ENCODE peak calls at places on chromosome 5, in five cellular contexts. One of them, this sample, is unnamed.

GRCh38 chr5:9156282-9156681 is 389.6 kb downstream of the SEMA5A start:
- DNase-seq in upper lobe of right lung: no peak
- DNase-seq in GM13976: peak; percentile 21
- DNase-seq in kidney epithelial cell: no peak
- DNase-seq in neural crest cell: no peak
- DNase-seq in this sample: no peak

GRCh38 chr5:157451806-157452205 is 8.2 kb upstream of the NIPAL4 start:
- DNase-seq in upper lobe of right lung: no peak
- DNase-seq in GM13976: no peak
- DNase-seq in kidney epithelial cell: no peak
- DNase-seq in neural crest cell: no peak
- DNase-seq in this sample: no peak

GRCh38 chr5:74409737-74410136 is 230.8 kb downstream of the ENC1 start:
- DNase-seq in upper lobe of right lung: no peak
- DNase-seq in GM13976: no peak
- DNase-seq in kidney epithelial cell: no peak
- DNase-seq in neural crest cell: no peak
- DNase-seq in this sample: no peak

GRCh38 chr5:93092349-93093105 is 488.5 kb downstream of the NR2F1-AS1 start:
- DNase-seq in upper lobe of right lung: no peak
- DNase-seq in GM13976: no peak
- DNase-seq in kidney epithelial cell: no peak
- DNase-seq in neural crest cell: no peak
- DNase-seq in this sample: no peak

GRCh38 chr5:5751987-5752386 is 329.5 kb downstream of the ICE1 start:
- DNase-seq in upper lobe of right lung: no peak
- DNase-seq in GM13976: no peak
- DNase-seq in kidney epithelial cell: no peak
- DNase-seq in neural crest cell: no peak
- DNase-seq in this sample: no peak

GRCh38 chr5:17132444-17133083 is 84.9 kb upstream of the BASP1 start:
- DNase-seq in upper lobe of right lung: no peak
- DNase-seq in GM13976: peak; percentile 41
- DNase-seq in kidney epithelial cell: no peak
- DNase-seq in neural crest cell: no peak
- DNase-seq in this sample: no peak

GRCh38 chr5:132008163-132008473 is 3.3 kb downstream of the ACSL6 start:
- DNase-seq in upper lobe of right lung: no peak
- DNase-seq in GM13976: no peak
- DNase-seq in kidney epithelial cell: no peak
- DNase-seq in neural crest cell: no peak
- DNase-seq in this sample: no peak

GRCh38 chr5:54186912-54187445 is 123.4 kb downstream of the ARL15 start:
- DNase-seq in upper lobe of right lung: no peak
- DNase-seq in GM13976: no peak
- DNase-seq in kidney epithelial cell: no peak
- DNase-seq in neural crest cell: no peak
- DNase-seq in this sample: no peak

GRCh38 chr5:55982957-55983381 is 11.8 kb downstream of the IL6ST start:
- DNase-seq in upper lobe of right lung: no peak
- DNase-seq in GM13976: no peak
- DNase-seq in kidney epithelial cell: no peak
- DNase-seq in neural crest cell: no peak
- DNase-seq in this sample: no peak

GRCh38 chr5:13143630-13144029 is 800.9 kb downstream of the DNAH5 start:
- DNase-seq in upper lobe of right lung: no peak
- DNase-seq in GM13976: no peak
- DNase-seq in kidney epithelial cell: no peak
- DNase-seq in neural crest cell: no peak
- DNase-seq in this sample: no peak

GRCh38 chr5:32933692-32934091 is 222.6 kb downstream of the NPR3 start:
- DNase-seq in upper lobe of right lung: no peak
- DNase-seq in GM13976: no peak
- DNase-seq in kidney epithelial cell: no peak
- DNase-seq in neural crest cell: no peak
- DNase-seq in this sample: no peak

GRCh38 chr5:96256795-96257470 is 176.1 kb downstream of the PCSK1 start:
- DNase-seq in upper lobe of right lung: no peak
- DNase-seq in GM13976: no peak
- DNase-seq in kidney epithelial cell: no peak
- DNase-seq in neural crest cell: no peak
- DNase-seq in this sample: no peak

GRCh38 chr5:23405316-23406068 is 101.9 kb upstream of the PRDM9 start:
- DNase-seq in upper lobe of right lung: no peak
- DNase-seq in GM13976: no peak
- DNase-seq in kidney epithelial cell: no peak
- DNase-seq in neural crest cell: no peak
- DNase-seq in this sample: no peak
- TF ChIP-seq CTCF in upper lobe of right lung: no peak
- TF ChIP-seq CTCF in GM13976: no peak
- TF ChIP-seq CTCF in kidney epithelial cell: no peak
- TF ChIP-seq CTCF in neural crest cell: no peak
- TF ChIP-seq CTCF in this sample: no peak

DNA sequence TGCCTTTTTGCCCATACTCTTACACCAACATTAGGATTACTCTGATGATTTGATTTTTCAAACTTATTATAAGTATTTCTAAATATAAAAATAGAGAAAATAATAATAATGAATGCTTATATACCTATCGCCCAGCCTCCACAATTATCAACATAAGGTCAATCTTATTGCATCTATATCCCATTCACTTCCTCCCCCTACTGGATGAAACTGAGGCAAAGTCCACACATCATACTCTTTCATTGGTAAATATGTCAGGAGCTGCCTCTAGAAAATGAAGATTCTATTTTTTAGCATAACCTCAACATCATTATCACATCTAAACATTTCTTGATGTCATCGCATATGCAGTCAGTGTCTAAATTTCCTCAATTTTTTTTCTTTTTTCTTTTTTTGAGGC is 44.3 kb downstream of the SH3RF2 start:
- DNase-seq in upper lobe of right lung: no peak
- DNase-seq in GM13976: no peak
- DNase-seq in kidney epithelial cell: no peak
- DNase-seq in neural crest cell: no peak
- DNase-seq in this sample: no peak
- TF ChIP-seq CTCF in upper lobe of right lung: no peak
- TF ChIP-seq CTCF in GM13976: no peak
- TF ChIP-seq CTCF in kidney epithelial cell: no peak
- TF ChIP-seq CTCF in neural crest cell: peak; percentile 33
- TF ChIP-seq CTCF in this sample: peak; percentile 30

DNA sequence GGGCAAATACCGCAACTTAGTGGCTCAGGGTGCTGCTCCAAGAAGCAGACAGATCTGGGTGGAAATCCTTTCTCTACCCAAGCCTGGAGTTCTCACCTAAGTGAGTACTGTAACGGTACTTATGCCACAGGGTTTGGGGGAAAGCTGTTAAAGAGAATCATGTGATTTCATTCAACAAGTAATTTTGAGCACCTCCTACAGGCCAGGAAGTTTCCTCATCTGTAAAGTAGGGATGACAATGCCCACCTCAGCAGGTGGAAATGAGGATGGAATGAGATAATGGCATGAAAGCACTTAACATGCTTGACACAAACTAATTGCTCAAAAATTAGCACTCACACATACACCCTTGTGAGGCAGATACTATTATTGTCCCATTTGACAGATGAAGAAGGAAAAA is 114.1 kb downstream of the JAKMIP2 start:
- DNase-seq in upper lobe of right lung: no peak
- DNase-seq in GM13976: no peak
- DNase-seq in kidney epithelial cell: no peak
- DNase-seq in neural crest cell: no peak
- DNase-seq in this sample: no peak
- TF ChIP-seq CTCF in upper lobe of right lung: no peak
- TF ChIP-seq CTCF in GM13976: no peak
- TF ChIP-seq CTCF in kidney epithelial cell: no peak
- TF ChIP-seq CTCF in neural crest cell: no peak
- TF ChIP-seq CTCF in this sample: no peak

DNA sequence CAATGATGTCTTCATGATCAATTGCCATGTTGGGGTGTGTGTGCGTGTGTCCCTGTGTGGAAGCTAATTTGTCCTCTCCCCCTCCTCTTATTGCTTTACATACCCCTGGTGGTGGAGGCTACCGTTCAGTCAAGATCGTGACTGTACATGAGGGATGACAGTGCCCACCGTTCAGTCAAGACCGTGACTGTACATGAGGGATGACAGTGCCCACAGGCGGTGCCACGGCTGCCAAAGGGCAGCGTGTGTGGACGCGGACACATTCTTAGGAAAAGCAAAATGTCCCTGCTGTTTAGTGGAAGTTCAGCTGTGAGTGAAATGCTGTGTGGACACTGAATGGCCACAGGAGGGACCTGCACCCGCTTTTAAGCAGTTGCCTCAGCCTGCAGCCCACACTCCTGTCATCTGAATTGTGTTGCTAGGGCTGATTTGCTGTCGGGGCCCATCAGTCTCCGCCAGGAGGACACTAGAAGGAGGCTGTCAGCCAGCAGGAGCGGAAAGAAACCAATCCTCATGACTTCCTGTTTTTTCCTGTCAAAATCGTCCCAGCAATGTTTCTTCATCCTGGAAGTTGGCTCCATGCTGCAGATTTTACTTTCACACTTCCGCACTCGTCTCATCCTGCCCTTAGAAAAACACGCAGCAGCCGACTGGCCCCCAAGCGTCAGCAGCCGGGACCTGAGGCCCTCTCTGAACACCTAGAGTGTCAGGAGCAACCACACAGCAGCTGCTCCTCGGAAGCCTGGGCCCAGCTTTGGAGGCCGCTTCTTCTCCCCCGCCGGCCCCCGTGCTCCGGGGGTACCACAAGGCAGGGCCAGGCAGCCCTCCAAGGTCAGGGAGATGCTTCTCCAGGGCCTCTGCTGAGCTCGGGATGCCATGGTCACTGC is 9.1 kb downstream of the OR2V1 start:
- DNase-seq in upper lobe of right lung: peak; percentile 57
- DNase-seq in GM13976: no peak
- DNase-seq in kidney epithelial cell: no peak
- DNase-seq in neural crest cell: no peak
- DNase-seq in this sample: no peak
- TF ChIP-seq CTCF in upper lobe of right lung: peak; percentile 12
- TF ChIP-seq CTCF in GM13976: no peak
- TF ChIP-seq CTCF in kidney epithelial cell: no peak
- TF ChIP-seq CTCF in neural crest cell: no peak
- TF ChIP-seq CTCF in this sample: no peak

GRCh38 chr5:14701556-14701955 is 37.0 kb downstream of the OTULIN start:
- DNase-seq in upper lobe of right lung: no peak
- DNase-seq in GM13976: no peak
- DNase-seq in kidney epithelial cell: no peak
- DNase-seq in neural crest cell: no peak
- DNase-seq in this sample: no peak
- TF ChIP-seq CTCF in upper lobe of right lung: no peak
- TF ChIP-seq CTCF in GM13976: no peak
- TF ChIP-seq CTCF in kidney epithelial cell: no peak
- TF ChIP-seq CTCF in neural crest cell: no peak
- TF ChIP-seq CTCF in this sample: no peak